ENCODE peak calls at places on chromosomes 3 and 15, in six cellular contexts. One of them, this sample, is unnamed.

GRCh38 chr15:55742498-55742926 is 440 bp downstream of the PRTG start:
- DNase-seq in neural crest cell: no peak
- DNase-seq in Calu3: peak
- DNase-seq in right cardiac atrium: no peak
- DNase-seq in endodermal cell: no peak
- DNase-seq in C1 segment of cervical spinal cord: peak
- DNase-seq in this sample: peak

GRCh38 chr3:38608961-38609360 is 40.5 kb downstream of the SCN5A start:
- DNase-seq in neural crest cell: no peak
- DNase-seq in Calu3: no peak
- DNase-seq in right cardiac atrium: no peak
- DNase-seq in endodermal cell: peak
- DNase-seq in C1 segment of cervical spinal cord: no peak
- DNase-seq in this sample: no peak

GRCh38 chr3:58577269-58577821 is at the start of gene FAM107A:
- DNase-seq in neural crest cell: no peak
- DNase-seq in Calu3: no peak
- DNase-seq in right cardiac atrium: peak
- DNase-seq in endodermal cell: peak
- DNase-seq in C1 segment of cervical spinal cord: peak
- DNase-seq in this sample: no peak

GRCh38 chr15:96858693-96859092 is 528.2 kb downstream of the NR2F2 start:
- DNase-seq in neural crest cell: no peak
- DNase-seq in Calu3: no peak
- DNase-seq in right cardiac atrium: no peak
- DNase-seq in endodermal cell: no peak
- DNase-seq in C1 segment of cervical spinal cord: no peak
- DNase-seq in this sample: no peak

GRCh38 chr3:57234613-57235575 is 7.4 kb downstream of the APPL1 start:
- DNase-seq in neural crest cell: no peak
- DNase-seq in Calu3: no peak
- DNase-seq in right cardiac atrium: no peak
- DNase-seq in endodermal cell: no peak
- DNase-seq in C1 segment of cervical spinal cord: no peak
- DNase-seq in this sample: no peak

GRCh38 chr3:13121553-13122001 is 48.3 kb upstream of the IQSEC1 start:
- DNase-seq in neural crest cell: no peak
- DNase-seq in Calu3: no peak
- DNase-seq in right cardiac atrium: peak
- DNase-seq in endodermal cell: peak
- DNase-seq in C1 segment of cervical spinal cord: no peak
- DNase-seq in this sample: no peak

GRCh38 chr15:57485869-57486268 is 105.8 kb upstream of the MYZAP start:
- DNase-seq in neural crest cell: no peak
- DNase-seq in Calu3: peak
- DNase-seq in right cardiac atrium: peak
- DNase-seq in endodermal cell: peak
- DNase-seq in C1 segment of cervical spinal cord: no peak
- DNase-seq in this sample: no peak

GRCh38 chr3:109731639-109732473 is 394.5 kb upstream of the DPPA4 start:
- DNase-seq in neural crest cell: peak
- DNase-seq in Calu3: peak
- DNase-seq in right cardiac atrium: no peak
- DNase-seq in endodermal cell: peak
- DNase-seq in C1 segment of cervical spinal cord: peak
- DNase-seq in this sample: no peak

GRCh38 chr3:165783383-165783782 is 53.8 kb downstream of the BCHE start:
- DNase-seq in neural crest cell: no peak
- DNase-seq in Calu3: no peak
- DNase-seq in right cardiac atrium: no peak
- DNase-seq in endodermal cell: no peak
- DNase-seq in C1 segment of cervical spinal cord: no peak
- DNase-seq in this sample: no peak

GRCh38 chr15:67103869-67104268 is 38.5 kb downstream of the SMAD3 start:
- DNase-seq in neural crest cell: no peak
- DNase-seq in Calu3: no peak
- DNase-seq in right cardiac atrium: no peak
- DNase-seq in endodermal cell: no peak
- DNase-seq in C1 segment of cervical spinal cord: no peak
- DNase-seq in this sample: no peak

GRCh38 chr3:55669133-55669532 is 182.0 kb upstream of the WNT5A start:
- DNase-seq in neural crest cell: no peak
- DNase-seq in Calu3: no peak
- DNase-seq in right cardiac atrium: no peak
- DNase-seq in endodermal cell: no peak
- DNase-seq in C1 segment of cervical spinal cord: no peak
- DNase-seq in this sample: no peak

GRCh38 chr3:13113346-13114335 is 40.4 kb upstream of the IQSEC1 start:
- DNase-seq in neural crest cell: no peak
- DNase-seq in Calu3: no peak
- DNase-seq in right cardiac atrium: no peak
- DNase-seq in endodermal cell: peak
- DNase-seq in C1 segment of cervical spinal cord: no peak
- DNase-seq in this sample: peak

GRCh38 chr3:129087138-129087702 is 26.6 kb downstream of the GP9 start:
- DNase-seq in neural crest cell: no peak
- DNase-seq in Calu3: no peak
- DNase-seq in right cardiac atrium: peak
- DNase-seq in endodermal cell: no peak
- DNase-seq in C1 segment of cervical spinal cord: no peak
- DNase-seq in this sample: peak

GRCh38 chr15:52481915-52482314 is 46.8 kb downstream of the MYO5A start:
- DNase-seq in neural crest cell: no peak
- DNase-seq in Calu3: no peak
- DNase-seq in right cardiac atrium: no peak
- DNase-seq in endodermal cell: no peak
- DNase-seq in C1 segment of cervical spinal cord: no peak
- DNase-seq in this sample: no peak

GRCh38 chr3:14534379-14535191 is 5.6 kb downstream of the GRIP2 start:
- DNase-seq in neural crest cell: no peak
- DNase-seq in Calu3: no peak
- DNase-seq in right cardiac atrium: no peak
- DNase-seq in endodermal cell: peak
- DNase-seq in C1 segment of cervical spinal cord: no peak
- DNase-seq in this sample: no peak

GRCh38 chr3:5213574-5213966 is 26.1 kb downstream of the EDEM1 start:
- DNase-seq in neural crest cell: no peak
- DNase-seq in Calu3: no peak
- DNase-seq in right cardiac atrium: no peak
- DNase-seq in endodermal cell: peak
- DNase-seq in C1 segment of cervical spinal cord: no peak
- DNase-seq in this sample: no peak

GRCh38 chr3:481680-482079 is 285.1 kb downstream of the CHL1 start:
- DNase-seq in neural crest cell: no peak
- DNase-seq in Calu3: peak
- DNase-seq in right cardiac atrium: no peak
- DNase-seq in endodermal cell: no peak
- DNase-seq in C1 segment of cervical spinal cord: no peak
- DNase-seq in this sample: no peak

GRCh38 chr15:72927451-72927850 is 124.8 kb upstream of the NEO1 start:
- DNase-seq in neural crest cell: no peak
- DNase-seq in Calu3: no peak
- DNase-seq in right cardiac atrium: no peak
- DNase-seq in endodermal cell: no peak
- DNase-seq in C1 segment of cervical spinal cord: no peak
- DNase-seq in this sample: no peak

GRCh38 chr3:16179771-16180736 is 5.6 kb downstream of the GALNT15 start:
- DNase-seq in neural crest cell: no peak
- DNase-seq in Calu3: no peak
- DNase-seq in right cardiac atrium: no peak
- DNase-seq in endodermal cell: no peak
- DNase-seq in C1 segment of cervical spinal cord: no peak
- DNase-seq in this sample: no peak

GRCh38 chr3:52270252-52270754 is 8.1 kb downstream of the WDR82 start:
- DNase-seq in neural crest cell: no peak
- DNase-seq in Calu3: no peak
- DNase-seq in right cardiac atrium: no peak
- DNase-seq in endodermal cell: no peak
- DNase-seq in C1 segment of cervical spinal cord: no peak
- DNase-seq in this sample: no peak

GRCh38 chr15:88505721-88506120 is 38.2 kb downstream of the MRPS11 start:
- DNase-seq in neural crest cell: no peak
- DNase-seq in Calu3: no peak
- DNase-seq in right cardiac atrium: no peak
- DNase-seq in endodermal cell: no peak
- DNase-seq in C1 segment of cervical spinal cord: no peak
- DNase-seq in this sample: no peak

This sample was measured in ovary.